ENCODE peak calls at places on chromosomes 7 and 10, in seven cellular contexts. One of them, this sample, is unnamed.

GRCh38 chr7:84700563-84701370 is 486.1 kb downstream of the SEMA3D start:
- DNase-seq in astrocyte: no peak
- DNase-seq in tibial artery: no peak
- DNase-seq in SK-N-SH: no peak
- DNase-seq in AG10803: no peak
- DNase-seq in cardiac muscle cell: no peak
- DNase-seq in transverse colon: no peak
- DNase-seq in this sample: no peak

GRCh38 chr10:35050556-35050955 is 39.6 kb downstream of the CUL2 start:
- DNase-seq in AG10803: no peak
- DNase-seq in cardiac muscle cell: no peak
- DNase-seq in transverse colon: no peak
- DNase-seq in SK-N-SH: no peak
- DNase-seq in astrocyte: no peak
- DNase-seq in tibial artery: no peak
- DNase-seq in this sample: no peak

GRCh38 chr7:92295391-92295790 is 49.6 kb downstream of the ANKIB1 start:
- DNase-seq in AG10803: no peak
- DNase-seq in astrocyte: no peak
- DNase-seq in transverse colon: no peak
- DNase-seq in SK-N-SH: no peak
- DNase-seq in tibial artery: no peak
- DNase-seq in cardiac muscle cell: no peak
- DNase-seq in this sample: peak

GRCh38 chr7:80334908-80335307 is 177.0 kb downstream of the GNAT3 start:
- DNase-seq in tibial artery: no peak
- DNase-seq in cardiac muscle cell: no peak
- DNase-seq in transverse colon: no peak
- DNase-seq in AG10803: no peak
- DNase-seq in SK-N-SH: no peak
- DNase-seq in astrocyte: no peak
- DNase-seq in this sample: peak

GRCh38 chr10:129560355-129560754 is 93.3 kb downstream of the MGMT start:
- DNase-seq in cardiac muscle cell: no peak
- DNase-seq in tibial artery: no peak
- DNase-seq in SK-N-SH: no peak
- DNase-seq in astrocyte: no peak
- DNase-seq in transverse colon: no peak
- DNase-seq in AG10803: no peak
- DNase-seq in this sample: no peak

GRCh38 chr10:104349623-104350142 is 4.0 kb upstream of the CFAP58 start:
- DNase-seq in transverse colon: peak
- DNase-seq in cardiac muscle cell: no peak
- DNase-seq in astrocyte: peak
- DNase-seq in SK-N-SH: no peak
- DNase-seq in AG10803: peak
- DNase-seq in tibial artery: no peak
- DNase-seq in this sample: peak

GRCh38 chr10:60479305-60480020 is 89.8 kb upstream of the ANK3 start:
- DNase-seq in AG10803: no peak
- DNase-seq in SK-N-SH: no peak
- DNase-seq in cardiac muscle cell: no peak
- DNase-seq in transverse colon: no peak
- DNase-seq in astrocyte: peak
- DNase-seq in tibial artery: no peak
- DNase-seq in this sample: no peak

GRCh38 chr10:126218174-126218573 is 170.1 kb downstream of the ADAM12 start:
- DNase-seq in AG10803: no peak
- DNase-seq in transverse colon: no peak
- DNase-seq in cardiac muscle cell: no peak
- DNase-seq in tibial artery: no peak
- DNase-seq in SK-N-SH: no peak
- DNase-seq in astrocyte: no peak
- DNase-seq in this sample: no peak

GRCh38 chr7:81029523-81029922 is 110.7 kb upstream of the SEMA3C start:
- DNase-seq in astrocyte: no peak
- DNase-seq in cardiac muscle cell: no peak
- DNase-seq in SK-N-SH: peak
- DNase-seq in transverse colon: no peak
- DNase-seq in tibial artery: no peak
- DNase-seq in AG10803: no peak
- DNase-seq in this sample: no peak

GRCh38 chr10:13990918-13991317 is 339.8 kb downstream of the FRMD4A start:
- DNase-seq in tibial artery: no peak
- DNase-seq in SK-N-SH: no peak
- DNase-seq in AG10803: peak
- DNase-seq in astrocyte: peak
- DNase-seq in cardiac muscle cell: no peak
- DNase-seq in transverse colon: no peak
- DNase-seq in this sample: peak

GRCh38 chr7:116671681-116672595 is at the start of gene MET:
- DNase-seq in SK-N-SH: peak
- DNase-seq in tibial artery: peak
- DNase-seq in cardiac muscle cell: peak
- DNase-seq in AG10803: peak
- DNase-seq in astrocyte: peak
- DNase-seq in transverse colon: peak
- DNase-seq in this sample: peak

GRCh38 chr10:107383357-107383756 is 218.9 kb upstream of the SORCS1 start:
- DNase-seq in tibial artery: no peak
- DNase-seq in AG10803: no peak
- DNase-seq in astrocyte: no peak
- DNase-seq in transverse colon: no peak
- DNase-seq in cardiac muscle cell: no peak
- DNase-seq in SK-N-SH: no peak
- DNase-seq in this sample: no peak

GRCh38 chr7:138538518-138538917 is 78.5 kb downstream of the TRIM24 start:
- DNase-seq in cardiac muscle cell: no peak
- DNase-seq in AG10803: peak
- DNase-seq in transverse colon: no peak
- DNase-seq in astrocyte: no peak
- DNase-seq in tibial artery: no peak
- DNase-seq in SK-N-SH: no peak
- DNase-seq in this sample: peak

GRCh38 chr10:84590794-84591193 is 262.4 kb downstream of the CCSER2 start:
- DNase-seq in SK-N-SH: no peak
- DNase-seq in transverse colon: peak
- DNase-seq in astrocyte: no peak
- DNase-seq in cardiac muscle cell: no peak
- DNase-seq in AG10803: no peak
- DNase-seq in tibial artery: no peak
- DNase-seq in this sample: no peak

GRCh38 chr10:103433858-103434257 is 18.3 kb downstream of the CALHM2 start:
- DNase-seq in transverse colon: no peak
- DNase-seq in astrocyte: no peak
- DNase-seq in AG10803: peak
- DNase-seq in cardiac muscle cell: no peak
- DNase-seq in tibial artery: peak
- DNase-seq in SK-N-SH: no peak
- DNase-seq in this sample: peak

GRCh38 chr7:46363688-46364087 is 442.6 kb upstream of the IGFBP3 start:
- DNase-seq in tibial artery: no peak
- DNase-seq in cardiac muscle cell: no peak
- DNase-seq in SK-N-SH: no peak
- DNase-seq in transverse colon: no peak
- DNase-seq in astrocyte: no peak
- DNase-seq in AG10803: no peak
- DNase-seq in this sample: no peak

GRCh38 chr10:28939352-28940157 is 262.2 kb downstream of the BAMBI start:
- DNase-seq in SK-N-SH: no peak
- DNase-seq in transverse colon: peak
- DNase-seq in tibial artery: peak
- DNase-seq in AG10803: peak
- DNase-seq in astrocyte: peak
- DNase-seq in cardiac muscle cell: peak
- DNase-seq in this sample: peak

GRCh38 chr10:131979336-131979735 is 2.4 kb downstream of the BNIP3 start:
- DNase-seq in SK-N-SH: no peak
- DNase-seq in transverse colon: no peak
- DNase-seq in astrocyte: no peak
- DNase-seq in cardiac muscle cell: no peak
- DNase-seq in AG10803: no peak
- DNase-seq in tibial artery: no peak
- DNase-seq in this sample: no peak
- H3K4me3 ChIP-seq in SK-N-SH: peak
- H3K4me3 ChIP-seq in transverse colon: peak
- H3K4me3 ChIP-seq in astrocyte: peak
- H3K4me3 ChIP-seq in cardiac muscle cell: peak
- H3K4me3 ChIP-seq in AG10803: peak
- H3K4me3 ChIP-seq in tibial artery: peak
- H3K4me3 ChIP-seq in this sample: peak

DNA sequence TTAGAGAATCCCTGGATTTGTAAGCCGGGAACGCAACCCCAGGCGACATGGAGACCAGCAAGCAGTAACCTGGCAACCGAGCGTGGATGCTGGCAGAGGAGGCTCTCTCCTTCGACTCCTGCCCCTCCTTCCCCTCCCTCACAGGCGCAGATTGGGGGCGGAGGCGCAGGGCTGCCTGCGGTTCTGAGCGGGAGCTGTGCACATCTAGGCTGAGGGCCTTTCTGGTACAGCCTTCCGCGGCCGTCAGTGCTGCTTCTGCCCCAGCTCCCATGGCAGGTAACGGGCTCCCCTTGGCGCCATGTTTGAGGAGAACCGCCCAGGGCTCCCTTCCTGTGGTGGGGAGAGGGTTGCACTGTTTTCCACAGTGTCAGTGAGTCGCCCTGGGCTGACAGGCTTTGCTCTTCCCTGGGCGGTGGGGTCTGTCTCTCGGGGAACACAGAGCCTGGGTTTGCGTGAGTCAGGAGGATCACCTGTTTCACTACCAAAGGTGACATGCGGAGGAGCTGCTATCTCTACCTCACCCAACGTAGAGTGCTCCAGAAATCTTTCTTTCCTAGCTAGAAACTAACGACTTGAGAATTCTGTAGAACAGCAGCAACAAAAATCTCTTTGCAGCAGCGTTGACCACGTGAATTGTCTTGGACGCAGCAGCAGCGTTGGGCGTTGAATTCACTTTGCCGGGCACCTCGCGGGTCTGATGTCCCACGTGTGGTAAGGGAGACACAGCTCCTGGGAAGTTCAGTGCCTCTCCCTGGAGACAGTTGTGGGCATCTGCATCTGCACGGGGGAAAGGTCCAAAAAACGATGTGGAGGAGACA is 154.8 kb upstream of the COBL start:
- DNase-seq in cardiac muscle cell: no peak
- DNase-seq in tibial artery: no peak
- DNase-seq in SK-N-SH: peak
- DNase-seq in transverse colon: no peak
- DNase-seq in astrocyte: no peak
- DNase-seq in AG10803: no peak
- DNase-seq in this sample: no peak
- H3K4me3 ChIP-seq in cardiac muscle cell: no peak
- H3K4me3 ChIP-seq in tibial artery: no peak
- H3K4me3 ChIP-seq in SK-N-SH: no peak
- H3K4me3 ChIP-seq in transverse colon: no peak
- H3K4me3 ChIP-seq in astrocyte: no peak
- H3K4me3 ChIP-seq in AG10803: no peak
- H3K4me3 ChIP-seq in this sample: no peak

DNA sequence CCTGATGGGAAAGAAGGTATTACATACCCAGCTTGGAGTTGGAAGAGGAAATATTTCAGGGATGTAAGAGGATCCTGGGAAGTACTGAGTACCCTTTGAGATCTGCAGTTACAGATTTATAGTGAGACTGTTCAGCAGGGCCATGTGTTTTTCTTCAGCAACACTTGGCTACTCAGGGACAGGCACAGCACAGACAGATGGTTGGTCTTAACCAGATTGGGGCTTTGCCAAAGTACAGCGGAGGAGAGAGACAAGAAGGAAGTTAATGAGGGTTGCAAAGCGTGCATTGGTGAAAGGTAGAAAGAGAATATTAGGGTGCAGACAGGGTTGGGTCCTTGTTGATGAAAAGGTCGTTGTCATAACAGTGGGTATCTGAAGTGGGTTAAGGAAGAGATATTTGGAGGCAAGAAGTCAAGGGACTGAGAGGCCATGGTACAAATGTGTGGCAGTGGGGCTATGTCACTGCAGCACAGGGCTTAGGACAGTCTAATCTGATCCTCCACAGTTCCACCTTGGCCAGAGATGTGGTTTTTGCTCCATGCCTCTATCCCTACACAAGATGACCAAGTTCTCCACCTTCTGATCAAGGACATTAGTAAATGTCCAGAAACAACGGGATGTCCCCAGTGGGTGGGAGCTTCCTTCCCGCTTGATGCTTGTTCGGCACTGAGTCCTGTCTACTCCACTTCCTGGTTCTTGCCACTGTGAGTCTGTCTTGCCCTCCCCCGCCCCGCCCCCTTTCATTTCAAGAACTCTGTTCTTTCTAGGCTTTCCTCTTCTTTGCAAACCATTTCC is 18.9 kb upstream of the DNAJC1 start:
- DNase-seq in AG10803: peak
- DNase-seq in transverse colon: peak
- DNase-seq in cardiac muscle cell: peak
- DNase-seq in SK-N-SH: peak
- DNase-seq in astrocyte: no peak
- DNase-seq in tibial artery: peak
- DNase-seq in this sample: peak
- H3K4me3 ChIP-seq in AG10803: no peak
- H3K4me3 ChIP-seq in transverse colon: no peak
- H3K4me3 ChIP-seq in cardiac muscle cell: no peak
- H3K4me3 ChIP-seq in SK-N-SH: no peak
- H3K4me3 ChIP-seq in astrocyte: no peak
- H3K4me3 ChIP-seq in tibial artery: no peak
- H3K4me3 ChIP-seq in this sample: no peak

DNA sequence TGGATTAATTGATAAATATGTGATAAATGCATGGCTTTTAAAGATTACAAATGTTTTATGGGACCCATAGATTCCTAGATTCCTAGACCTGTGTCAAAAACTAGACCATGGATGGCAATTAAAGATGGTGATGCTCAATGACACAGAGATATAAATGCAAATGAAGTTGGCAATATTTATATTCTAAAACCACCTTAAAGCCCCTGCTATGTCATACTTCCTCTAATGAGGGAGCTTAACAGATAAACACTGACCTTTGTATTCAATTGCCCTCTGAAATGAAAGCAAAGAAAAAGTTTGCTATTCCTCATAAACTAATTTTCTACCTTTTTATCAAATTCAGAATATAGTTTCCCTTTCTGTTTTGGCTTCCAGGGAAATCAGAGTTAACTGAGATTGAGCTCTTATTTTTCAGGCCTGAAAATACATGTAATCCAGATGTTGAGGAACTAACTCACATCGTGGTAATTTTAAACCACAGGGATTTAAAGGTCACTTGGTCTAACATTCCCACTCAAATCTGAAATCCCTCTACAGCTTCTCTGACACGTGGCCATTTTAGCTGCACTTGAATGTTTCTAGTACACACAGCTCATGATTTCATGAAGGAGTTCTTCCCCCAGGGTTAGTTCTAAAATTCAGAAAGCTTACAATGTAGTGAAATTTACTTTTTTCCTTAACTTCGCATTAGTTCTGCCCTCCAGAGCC is 38.0 kb upstream of the ABCB5 start:
- DNase-seq in transverse colon: no peak
- DNase-seq in astrocyte: peak
- DNase-seq in AG10803: peak
- DNase-seq in SK-N-SH: no peak
- DNase-seq in cardiac muscle cell: peak
- DNase-seq in tibial artery: no peak
- DNase-seq in this sample: no peak
- H3K4me3 ChIP-seq in transverse colon: no peak
- H3K4me3 ChIP-seq in astrocyte: no peak
- H3K4me3 ChIP-seq in AG10803: no peak
- H3K4me3 ChIP-seq in SK-N-SH: no peak
- H3K4me3 ChIP-seq in cardiac muscle cell: no peak
- H3K4me3 ChIP-seq in tibial artery: no peak
- H3K4me3 ChIP-seq in this sample: no peak

GRCh38 chr10:3197354-3198003 is 24.9 kb upstream of the PITRM1 start:
- DNase-seq in AG10803: peak
- DNase-seq in cardiac muscle cell: peak
- DNase-seq in tibial artery: peak
- DNase-seq in astrocyte: peak
- DNase-seq in transverse colon: peak
- DNase-seq in SK-N-SH: peak
- DNase-seq in this sample: peak
- H3K4me3 ChIP-seq in AG10803: peak
- H3K4me3 ChIP-seq in cardiac muscle cell: no peak
- H3K4me3 ChIP-seq in tibial artery: peak
- H3K4me3 ChIP-seq in astrocyte: peak
- H3K4me3 ChIP-seq in transverse colon: peak
- H3K4me3 ChIP-seq in SK-N-SH: peak
- H3K4me3 ChIP-seq in this sample: peak

This sample was measured in fibroblast of pulmonary artery.